ENCODE peak calls at places on chromosomes 16 and 17, in six cellular contexts. A is IMR-90, F is H1, Z is neuronal stem cell, Q is H9, B is mesenchymal stem cell. Y is an unnamed sample.

GRCh38 chr17:38885044-38885727 is 15.3 kb downstream of the LASP1 start:
- DNase-seq in F (no peak), Q (peak; percentile 31), A (no peak), B (no peak), Z (no peak), Y (no peak)

GRCh38 chr16:61413026-61413425 is 623.2 kb downstream of the CDH8 start:
- DNase-seq in F (no peak), Z (peak; percentile 91), A (no peak), B (no peak), Q (no peak), Y (no peak)

GRCh38 chr16:71840052-71840451 is 5.7 kb upstream of the ATXN1L start:
- DNase-seq in B (no peak), Q (no peak), F (no peak), Z (no peak), A (no peak), Y (peak; percentile 93)

GRCh38 chr17:73285603-73285908 is 23.9 kb upstream of the CPSF4L start:
- DNase-seq in Q (no peak), A (no peak), F (no peak), B (no peak), Z (no peak), Y (no peak)

GRCh38 chr16:70437017-70437581 is 1.8 kb downstream of the ST3GAL2 start:
- DNase-seq in Z (no peak), B (peak; percentile 96), F (peak; percentile 70), A (peak; percentile 94), Q (peak; percentile 86), Y (peak; percentile 81)

GRCh38 chr17:18038149-18038850 is 668 bp downstream of the ATPAF2 start:
- DNase-seq in F (no peak), Q (no peak), Z (no peak), B (peak; percentile 11), A (peak; percentile 16), Y (no peak)

GRCh38 chr17:28861393-28862203 is 6.8 kb downstream of the ERAL1 start:
- DNase-seq in Q (peak; percentile 67), B (no peak), Z (no peak), F (no peak), A (no peak), Y (no peak)

GRCh38 chr17:42406602-42407288 is 16.3 kb downstream of the CAVIN1 start:
- DNase-seq in Q (no peak), Z (no peak), B (no peak), A (no peak), F (no peak), Y (no peak)

GRCh38 chr17:53749178-53749577 is 73.5 kb upstream of the KIF2B start:
- DNase-seq in A (no peak), F (peak; percentile 7), Q (peak; percentile 60), Z (no peak), B (no peak), Y (no peak)

GRCh38 chr16:82945420-82946096 is 318.8 kb downstream of the CDH13 start:
- DNase-seq in B (no peak), A (no peak), Q (no peak), F (no peak), Z (no peak), Y (no peak)

GRCh38 chr17:79624658-79625478 is 14.0 kb upstream of the RBFOX3 start:
- DNase-seq in F (no peak), Z (no peak), A (no peak), Q (peak; percentile 32), B (no peak), Y (no peak)

GRCh38 chr17:44384281-44384822 is 5.1 kb downstream of the ITGA2B start:
- DNase-seq in B (no peak), F (no peak), A (no peak), Q (no peak), Z (no peak), Y (no peak)

GRCh38 chr16:79542196-79542859 is 58.2 kb downstream of the MAF start:
- DNase-seq in A (no peak), Z (no peak), B (no peak), F (no peak), Q (no peak), Y (no peak)

GRCh38 chr17:12118617-12119016 is 97.9 kb downstream of the MAP2K4 start:
- DNase-seq in B (no peak), Z (no peak), A (peak; percentile 10), Q (no peak), F (no peak), Y (no peak)

GRCh38 chr17:63960430-63960829 is 12.3 kb downstream of the SCN4A start:
- DNase-seq in Q (peak; percentile 68), A (no peak), F (no peak), Z (no peak), B (no peak), Y (no peak)

GRCh38 chr17:59365383-59365981 is 34.0 kb downstream of the YPEL2 start:
- DNase-seq in F (no peak), Z (peak; percentile 84), Q (no peak), B (no peak), A (no peak), Y (no peak)

GRCh38 chr17:12395733-12396354 is 269.8 kb upstream of the MYOCD start:
- DNase-seq in B (peak; percentile 35), A (no peak), Q (peak; percentile 68), F (no peak), Z (peak; percentile 3), Y (peak; percentile 29)

GRCh38 chr17:65523853-65524664 is 37.4 kb downstream of the AXIN2 start:
- DNase-seq in Z (no peak), B (no peak), Q (no peak), F (no peak), A (no peak), Y (no peak)

GRCh38 chr16:81266680-81267095 is 28.2 kb downstream of the BCO1 start:
- DNase-seq in Z (no peak), A (no peak), Q (no peak), F (no peak), B (no peak), Y (no peak)

GRCh38 chr17:50564916-50565315 is 4.4 kb downstream of the CACNA1G start:
- DNase-seq in Q (no peak), A (peak; percentile 56), F (no peak), B (peak; percentile 59), Z (no peak), Y (peak; percentile 22)

GRCh38 chr16:50023626-50024025 is 1.4 kb upstream of the CNEP1R1 start:
- DNase-seq in Q (no peak), A (no peak), B (no peak), F (no peak), Z (no peak), Y (no peak)
- H3K14ac ChIP-seq in Q (no peak overlapping the region), A (no peak overlapping the region), B (no peak overlapping the region), F (no peak overlapping the region), Z (no peak overlapping the region), Y (no peak overlapping the region)

GRCh38 chr16:12576878-12577277 is 226.8 kb downstream of the CPPED1 start:
- DNase-seq in F (no peak), Q (no peak), Z (no peak), A (no peak), B (no peak), Y (no peak)
- H4K91ac ChIP-seq in F (no peak overlapping the region), Q (no peak overlapping the region), Z (no peak overlapping the region), A (no peak overlapping the region), B (no peak overlapping the region), Y (no peak overlapping the region)

DNA sequence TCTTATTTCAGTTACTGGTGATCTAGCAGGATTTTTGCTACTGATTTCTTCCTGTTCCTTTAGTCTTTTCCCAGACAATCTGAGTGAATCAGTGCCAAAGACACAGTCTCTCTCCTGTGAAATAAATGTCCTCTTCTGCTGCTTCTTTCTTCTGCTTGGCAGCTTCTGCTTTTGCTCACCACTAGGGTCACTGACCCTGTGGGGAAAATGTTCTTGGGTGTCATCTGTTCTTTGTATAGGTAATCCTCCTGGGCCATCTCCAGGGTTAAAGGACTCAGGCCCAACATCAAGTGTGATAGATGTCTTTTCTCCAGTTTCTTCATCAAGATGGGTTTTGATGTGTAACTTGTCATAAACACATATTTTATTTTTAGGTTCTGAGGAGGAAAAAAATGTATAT is 5.2 kb downstream of the PALB2 start:
- DNase-seq in A (no peak), F (no peak), Z (no peak), B (peak; percentile 15), Q (no peak), Y (no peak)
- H3K14ac ChIP-seq in A (no peak overlapping the region), F (no peak overlapping the region), Z (no peak overlapping the region), B (no peak overlapping the region), Q (no peak overlapping the region), Y (no peak overlapping the region)

GRCh38 chr16:88886915-88887521 is 20.6 kb upstream of the PABPN1L start:
- DNase-seq in A (peak; percentile 36), Z (no peak), F (no peak), Q (no peak), B (peak; percentile 26), Y (no peak)
- H4K91ac ChIP-seq in A (no peak overlapping the region), Z (no peak overlapping the region), F (no peak overlapping the region), Q (no peak overlapping the region), B (no peak overlapping the region), Y (no peak overlapping the region)

GRCh38 chr17:6443692-6444572 is at the start of gene PIMREG:
- DNase-seq in A (peak; percentile 88), Q (peak; percentile 100), F (peak; percentile 86), Z (peak; percentile 96), B (peak; percentile 96), Y (peak; percentile 50)
- H3K14ac ChIP-seq in A (peak within 1 kb of the TSS; percentile 93), Q (peak within 1 kb of the TSS; percentile 64), F (no peak within 1 kb of the TSS), Z (peak within 1 kb of the TSS; percentile 73), B (no peak within 1 kb of the TSS), Y (peak within 1 kb of the TSS; percentile 90)

GRCh38 chr16:57692636-57693035 is 2.0 kb upstream of the DRC7 start:
- DNase-seq in Z (no peak), F (no peak), B (no peak), A (no peak), Q (no peak), Y (no peak)
- H4K91ac ChIP-seq in Z (no peak overlapping the region), F (no peak overlapping the region), B (no peak overlapping the region), A (no peak overlapping the region), Q (no peak overlapping the region), Y (no peak overlapping the region)